ENCODE peak calls at places on chromosome 9, in five cellular contexts. One of them, this sample, is unnamed.

GRCh38 chr9:97809666-97810344 is 43.2 kb upstream of the FOXE1 start:
- DNase-seq in astrocyte of the spinal cord: no peak
- DNase-seq in aorta: no peak
- DNase-seq in iPS DF 6.9: no peak
- DNase-seq in IMR-90: no peak
- DNase-seq in this sample: no peak

GRCh38 chr9:84436386-84437114 is 96.0 kb upstream of the SLC28A3 start:
- DNase-seq in astrocyte of the spinal cord: no peak
- DNase-seq in aorta: no peak
- DNase-seq in iPS DF 6.9: no peak
- DNase-seq in IMR-90: no peak
- DNase-seq in this sample: no peak

GRCh38 chr9:26786571-26786970 is 106.0 kb downstream of the CAAP1 start:
- DNase-seq in astrocyte of the spinal cord: no peak
- DNase-seq in aorta: no peak
- DNase-seq in iPS DF 6.9: no peak
- DNase-seq in IMR-90: no peak
- DNase-seq in this sample: no peak

GRCh38 chr9:114371986-114372917 is 15.5 kb downstream of the AKNA start:
- DNase-seq in astrocyte of the spinal cord: no peak
- DNase-seq in aorta: no peak
- DNase-seq in iPS DF 6.9: no peak
- DNase-seq in IMR-90: no peak
- DNase-seq in this sample: peak

GRCh38 chr9:18688581-18688980 is 214.6 kb downstream of the ADAMTSL1 start:
- DNase-seq in astrocyte of the spinal cord: no peak
- DNase-seq in aorta: no peak
- DNase-seq in iPS DF 6.9: no peak
- DNase-seq in IMR-90: peak
- DNase-seq in this sample: no peak

GRCh38 chr9:101268426-101268825 is 116.4 kb downstream of the BAAT start:
- DNase-seq in astrocyte of the spinal cord: no peak
- DNase-seq in aorta: no peak
- DNase-seq in iPS DF 6.9: no peak
- DNase-seq in IMR-90: no peak
- DNase-seq in this sample: no peak

GRCh38 chr9:89605181-89606048 is 603 bp downstream of the GADD45G start:
- DNase-seq in astrocyte of the spinal cord: peak
- DNase-seq in aorta: peak
- DNase-seq in iPS DF 6.9: no peak
- DNase-seq in IMR-90: peak
- DNase-seq in this sample: peak

GRCh38 chr9:133477992-133478850 is 678 bp downstream of the SLC2A6 start:
- DNase-seq in astrocyte of the spinal cord: no peak
- DNase-seq in aorta: no peak
- DNase-seq in iPS DF 6.9: no peak
- DNase-seq in IMR-90: peak
- DNase-seq in this sample: peak

GRCh38 chr9:127185181-127185580 is 62.7 kb upstream of the ANGPTL2 start:
- DNase-seq in astrocyte of the spinal cord: no peak
- DNase-seq in aorta: peak
- DNase-seq in iPS DF 6.9: no peak
- DNase-seq in IMR-90: no peak
- DNase-seq in this sample: peak

GRCh38 chr9:3548636-3549035 is 22.8 kb upstream of the RFX3 start:
- DNase-seq in astrocyte of the spinal cord: no peak
- DNase-seq in aorta: no peak
- DNase-seq in iPS DF 6.9: no peak
- DNase-seq in IMR-90: no peak
- DNase-seq in this sample: no peak

GRCh38 chr9:134498767-134499166 is 142.8 kb upstream of the COL5A1 start:
- DNase-seq in astrocyte of the spinal cord: no peak
- DNase-seq in aorta: no peak
- DNase-seq in iPS DF 6.9: no peak
- DNase-seq in IMR-90: no peak
- DNase-seq in this sample: no peak

GRCh38 chr9:10274156-10274555 is 338.6 kb downstream of the PTPRD start:
- DNase-seq in astrocyte of the spinal cord: peak
- DNase-seq in aorta: no peak
- DNase-seq in iPS DF 6.9: no peak
- DNase-seq in IMR-90: no peak
- DNase-seq in this sample: no peak

GRCh38 chr9:121779381-121780117 is 128.1 kb downstream of the DAB2IP start:
- DNase-seq in astrocyte of the spinal cord: peak
- DNase-seq in aorta: no peak
- DNase-seq in iPS DF 6.9: no peak
- DNase-seq in IMR-90: no peak
- DNase-seq in this sample: no peak

GRCh38 chr9:115024925-115025535 is 92.9 kb downstream of the TNC start:
- DNase-seq in astrocyte of the spinal cord: no peak
- DNase-seq in aorta: no peak
- DNase-seq in iPS DF 6.9: no peak
- DNase-seq in IMR-90: no peak
- DNase-seq in this sample: no peak

GRCh38 chr9:120510816-120511215 is 69.2 kb downstream of the CDK5RAP2 start:
- DNase-seq in astrocyte of the spinal cord: no peak
- DNase-seq in aorta: no peak
- DNase-seq in iPS DF 6.9: no peak
- DNase-seq in IMR-90: peak
- DNase-seq in this sample: no peak

GRCh38 chr9:115327441-115328122 is 209.6 kb upstream of the TNC start:
- DNase-seq in astrocyte of the spinal cord: peak
- DNase-seq in aorta: no peak
- DNase-seq in iPS DF 6.9: no peak
- DNase-seq in IMR-90: peak
- DNase-seq in this sample: no peak

GRCh38 chr9:133990366-133991210 is 1.5 kb downstream of the VAV2 start:
- DNase-seq in astrocyte of the spinal cord: peak
- DNase-seq in aorta: peak
- DNase-seq in iPS DF 6.9: no peak
- DNase-seq in IMR-90: peak
- DNase-seq in this sample: no peak

GRCh38 chr9:23686257-23686656 is 139.8 kb downstream of the ELAVL2 start:
- DNase-seq in astrocyte of the spinal cord: peak
- DNase-seq in aorta: no peak
- DNase-seq in iPS DF 6.9: no peak
- DNase-seq in IMR-90: no peak
- DNase-seq in this sample: no peak

GRCh38 chr9:137670391-137671195 is 51.8 kb downstream of the EHMT1 start:
- DNase-seq in astrocyte of the spinal cord: no peak
- DNase-seq in aorta: no peak
- DNase-seq in iPS DF 6.9: no peak
- DNase-seq in IMR-90: no peak
- DNase-seq in this sample: peak
- H3K4me3 ChIP-seq in astrocyte of the spinal cord: no peak
- H3K4me3 ChIP-seq in aorta: no peak
- H3K4me3 ChIP-seq in iPS DF 6.9: no peak
- H3K4me3 ChIP-seq in IMR-90: no peak
- H3K4me3 ChIP-seq in this sample: no peak

DNA sequence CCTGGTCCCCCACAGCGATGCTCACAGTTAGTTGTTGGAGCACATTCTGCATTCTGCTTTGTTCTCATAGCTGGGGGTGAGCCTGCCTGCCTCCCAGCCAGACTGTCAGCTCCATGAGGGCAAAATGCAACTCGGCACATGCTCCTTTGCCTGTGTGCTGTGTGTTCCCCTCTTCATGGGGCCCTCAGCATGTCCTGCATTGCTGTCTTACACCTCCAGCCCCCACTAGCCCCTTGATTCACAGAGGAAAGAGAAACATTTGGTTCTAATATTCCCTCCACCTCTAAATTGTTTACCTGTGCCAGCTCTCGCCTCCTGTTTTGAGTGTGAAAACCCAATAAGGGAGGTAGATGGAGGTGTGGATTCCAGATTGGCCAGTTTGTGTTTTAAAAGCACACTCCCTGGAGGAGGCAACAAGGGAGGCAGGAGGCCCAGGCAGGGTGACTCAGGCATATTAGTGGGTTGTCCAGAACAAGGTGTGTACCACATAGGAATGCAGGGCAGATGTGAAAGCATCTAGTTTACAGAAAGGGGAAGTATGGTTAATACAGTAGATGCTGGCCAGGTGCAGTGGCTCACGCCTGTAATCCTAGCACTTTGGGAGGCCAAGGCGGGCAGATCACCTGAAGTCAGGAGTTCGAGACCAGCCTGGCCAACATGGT is 224.6 kb downstream of the AGTPBP1 start:
- DNase-seq in astrocyte of the spinal cord: no peak
- DNase-seq in aorta: no peak
- DNase-seq in iPS DF 6.9: no peak
- DNase-seq in IMR-90: no peak
- DNase-seq in this sample: no peak
- H3K4me3 ChIP-seq in astrocyte of the spinal cord: no peak
- H3K4me3 ChIP-seq in aorta: no peak
- H3K4me3 ChIP-seq in iPS DF 6.9: no peak
- H3K4me3 ChIP-seq in IMR-90: no peak
- H3K4me3 ChIP-seq in this sample: no peak

GRCh38 chr9:130284249-130284625 is 18.7 kb downstream of the HMCN2 start:
- DNase-seq in astrocyte of the spinal cord: no peak
- DNase-seq in aorta: no peak
- DNase-seq in iPS DF 6.9: no peak
- DNase-seq in IMR-90: no peak
- DNase-seq in this sample: peak
- H3K4me3 ChIP-seq in astrocyte of the spinal cord: no peak
- H3K4me3 ChIP-seq in aorta: no peak
- H3K4me3 ChIP-seq in iPS DF 6.9: no peak
- H3K4me3 ChIP-seq in IMR-90: no peak
- H3K4me3 ChIP-seq in this sample: no peak

DNA sequence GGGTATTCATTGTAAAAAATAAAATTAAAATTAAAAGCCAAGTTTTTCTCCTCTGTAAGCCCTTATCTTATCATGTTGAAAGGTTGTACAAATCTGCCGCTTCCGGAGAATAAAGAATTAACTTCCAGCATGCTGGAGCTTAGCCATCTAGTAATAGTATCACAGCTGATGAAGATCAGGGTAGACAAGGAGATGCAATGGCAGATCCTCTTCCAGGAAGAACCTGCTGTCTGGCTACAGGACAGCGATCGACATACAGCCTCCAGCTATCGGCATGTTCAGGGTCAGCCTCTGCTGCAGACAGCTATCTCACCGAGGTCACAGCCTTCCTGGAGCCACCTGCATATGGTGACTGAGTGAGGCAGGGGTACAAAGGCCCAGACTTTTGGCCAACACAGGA is 82.6 kb downstream of the MED27 start:
- DNase-seq in astrocyte of the spinal cord: no peak
- DNase-seq in aorta: no peak
- DNase-seq in iPS DF 6.9: no peak
- DNase-seq in IMR-90: no peak
- DNase-seq in this sample: no peak
- H3K4me3 ChIP-seq in astrocyte of the spinal cord: no peak
- H3K4me3 ChIP-seq in aorta: no peak
- H3K4me3 ChIP-seq in iPS DF 6.9: no peak
- H3K4me3 ChIP-seq in IMR-90: no peak
- H3K4me3 ChIP-seq in this sample: no peak

GRCh38 chr9:36874261-36874660 is 159.8 kb downstream of the PAX5 start:
- DNase-seq in astrocyte of the spinal cord: no peak
- DNase-seq in aorta: peak
- DNase-seq in iPS DF 6.9: no peak
- DNase-seq in IMR-90: no peak
- DNase-seq in this sample: peak

GRCh38 chr9:36873247-36873875 is 160.7 kb downstream of the PAX5 start:
- DNase-seq in astrocyte of the spinal cord: peak
- DNase-seq in aorta: peak
- DNase-seq in iPS DF 6.9: peak
- DNase-seq in IMR-90: peak
- DNase-seq in this sample: peak

GRCh38 chr9:36870960-36871359 is 163.1 kb downstream of the PAX5 start:
- DNase-seq in astrocyte of the spinal cord: no peak
- DNase-seq in aorta: peak
- DNase-seq in iPS DF 6.9: no peak
- DNase-seq in IMR-90: no peak
- DNase-seq in this sample: peak

GRCh38 chr9:36872641-36873040 is 161.4 kb downstream of the PAX5 start:
- DNase-seq in astrocyte of the spinal cord: no peak
- DNase-seq in aorta: peak
- DNase-seq in iPS DF 6.9: no peak
- DNase-seq in IMR-90: no peak
- DNase-seq in this sample: peak

DNA sequence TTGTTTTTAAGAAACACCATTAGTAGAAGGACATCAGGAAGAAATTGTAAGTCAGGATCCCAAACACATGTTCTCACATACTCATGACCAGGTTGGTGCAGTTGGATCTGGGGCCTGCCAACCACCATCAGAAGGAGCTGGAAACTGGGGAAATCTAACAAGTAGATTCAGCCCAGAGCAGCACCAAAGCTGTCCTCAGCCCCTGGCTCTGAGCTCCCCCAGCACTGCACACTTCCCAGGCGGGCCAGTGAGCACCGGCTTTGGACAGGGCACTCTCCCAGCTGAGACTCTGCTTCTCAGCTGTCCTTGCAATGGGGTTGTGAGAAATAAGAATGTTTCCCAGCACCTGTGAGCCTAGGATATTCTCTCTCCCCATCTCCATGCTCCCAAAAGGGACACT is 162.5 kb downstream of the PAX5 start:
- DNase-seq in astrocyte of the spinal cord: no peak
- DNase-seq in aorta: peak
- DNase-seq in iPS DF 6.9: no peak
- DNase-seq in IMR-90: no peak
- DNase-seq in this sample: peak
- H3K4me3 ChIP-seq in astrocyte of the spinal cord: no peak
- H3K4me3 ChIP-seq in aorta: no peak
- H3K4me3 ChIP-seq in iPS DF 6.9: no peak
- H3K4me3 ChIP-seq in IMR-90: no peak
- H3K4me3 ChIP-seq in this sample: no peak

GRCh38 chr9:137580958-137581331 is 2.2 kb upstream of the DPH7 start:
- DNase-seq in astrocyte of the spinal cord: no peak
- DNase-seq in aorta: no peak
- DNase-seq in iPS DF 6.9: no peak
- DNase-seq in IMR-90: no peak
- DNase-seq in this sample: no peak
- H3K4me3 ChIP-seq in astrocyte of the spinal cord: no peak
- H3K4me3 ChIP-seq in aorta: no peak
- H3K4me3 ChIP-seq in iPS DF 6.9: no peak
- H3K4me3 ChIP-seq in IMR-90: no peak
- H3K4me3 ChIP-seq in this sample: no peak